ENCODE peak calls at places on chromosomes 3 and 15, in nine cellular contexts. J, L, O, C, Q, Y, B, D and N are unnamed samples.
A peak's percentile ranks its signal among the peaks of the same experiment; 100 is the strongest.

GRCh38 chr3:72145506-72146380 is 360.8 kb upstream of the PROK2 start:
- DNase-seq in J (no peak), L (no peak), O (peak; percentile 31), C (no peak), Q (no peak), Y (no peak), B (no peak), D (no peak), N (no peak)

GRCh38 chr15:81418891-81419290 is 44.9 kb upstream of the TMC3 start:
- DNase-seq in J (no peak), L (no peak), O (no peak), C (no peak), Q (no peak), Y (no peak), B (peak; percentile 3), D (no peak), N (no peak)

GRCh38 chr3:41327718-41328117 is 128.4 kb downstream of the CTNNB1 start:
- DNase-seq in J (no peak), L (no peak), O (no peak), C (no peak), Q (no peak), Y (no peak), B (no peak), D (no peak), N (no peak)

GRCh38 chr3:36892457-36893136 is 52.3 kb downstream of the TRANK1 start:
- DNase-seq in J (no peak), L (no peak), O (no peak), C (no peak), Q (no peak), Y (no peak), B (no peak), D (no peak), N (no peak)

GRCh38 chr3:157282261-157283191 is 122.6 kb upstream of the CCNL1 start:
- DNase-seq in J (peak; percentile 74), L (no peak), O (no peak), C (no peak), Q (no peak), Y (no peak), B (no peak), D (peak; percentile 32), N (no peak)

GRCh38 chr3:122416966-122417365 is 1.1 kb upstream of the WDR5B start:
- DNase-seq in J (no peak), L (no peak), O (peak; percentile 33), C (no peak), Q (no peak), Y (no peak), B (no peak), D (no peak), N (no peak)

GRCh38 chr3:9595877-9596276 is 42.3 kb upstream of the LHFPL4 start:
- DNase-seq in J (no peak), L (no peak), O (no peak), C (no peak), Q (no peak), Y (no peak), B (no peak), D (no peak), N (no peak)

GRCh38 chr15:80695911-80696651 is 971 bp downstream of the ABHD17C start:
- DNase-seq in J (no peak), L (peak; percentile 22), O (peak; percentile 48), C (peak; percentile 12), Q (no peak), Y (peak; percentile 31), B (peak; percentile 22), D (no peak), N (peak; percentile 6)

GRCh38 chr3:52196977-52197376 is 983 bp upstream of the ALAS1 start:
- DNase-seq in J (no peak), L (no peak), O (no peak), C (no peak), Q (no peak), Y (peak; percentile 53), B (no peak), D (no peak), N (peak; percentile 48)

GRCh38 chr15:98853161-98853560 is 154.4 kb downstream of the PGPEP1L start:
- DNase-seq in J (peak; percentile 85), L (peak; percentile 89), O (peak; percentile 80), C (peak; percentile 67), Q (peak; percentile 93), Y (peak; percentile 84), B (peak; percentile 81), D (peak; percentile 78), N (peak; percentile 89)

GRCh38 chr15:92733934-92734521 is 78.5 kb upstream of the FAM174B start:
- DNase-seq in J (no peak), L (no peak), O (peak; percentile 24), C (peak; percentile 6), Q (peak; percentile 45), Y (peak; percentile 44), B (no peak), D (no peak), N (no peak)

GRCh38 chr3:94522488-94522887 is 459.6 kb downstream of the NSUN3 start:
- DNase-seq in J (no peak), L (no peak), O (no peak), C (no peak), Q (no peak), Y (no peak), B (peak; percentile 60), D (no peak), N (no peak)

GRCh38 chr3:99716463-99716995 is 78.1 kb downstream of the COL8A1 start:
- DNase-seq in J (no peak), L (no peak), O (no peak), C (no peak), Q (no peak), Y (no peak), B (no peak), D (no peak), N (no peak)

DNA sequence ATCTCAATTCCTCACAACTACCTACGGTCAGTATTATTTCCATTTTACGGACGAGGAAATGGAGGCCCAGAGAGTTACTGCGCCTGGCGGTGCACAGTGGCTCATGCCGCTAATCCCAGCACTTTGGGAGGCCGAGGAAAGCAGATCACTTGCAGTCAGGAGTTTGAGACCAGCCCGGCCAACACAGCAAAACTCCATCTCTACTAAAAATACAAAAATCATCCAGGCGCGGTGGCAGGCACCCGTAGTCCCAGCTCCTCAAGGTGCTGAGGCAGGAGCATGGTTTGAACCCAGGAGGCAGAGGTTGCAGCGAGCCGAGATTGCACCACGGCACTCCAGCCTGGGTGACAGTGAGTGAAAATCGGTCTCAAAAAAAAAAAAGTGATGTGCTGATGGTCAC is 187.3 kb downstream of the XXYLT1 start:
- DNase-seq in J (no peak), L (no peak), O (no peak), C (no peak), Q (peak; percentile 10), Y (no peak), B (no peak), D (no peak), N (peak; percentile 1)
- H3K4me1 ChIP-seq in J (peaks cover 46% of the 10 kb centered on the region), L (peaks cover 42% of the 10 kb centered on the region), O (peaks cover 20% of the 10 kb centered on the region), C (no peaks in the 10 kb centered on the region), Q (no peaks in the 10 kb centered on the region), Y (no peaks in the 10 kb centered on the region), B (peaks cover 17% of the 10 kb centered on the region), D (no peaks in the 10 kb centered on the region), N (peaks cover 44% of the 10 kb centered on the region)

DNA sequence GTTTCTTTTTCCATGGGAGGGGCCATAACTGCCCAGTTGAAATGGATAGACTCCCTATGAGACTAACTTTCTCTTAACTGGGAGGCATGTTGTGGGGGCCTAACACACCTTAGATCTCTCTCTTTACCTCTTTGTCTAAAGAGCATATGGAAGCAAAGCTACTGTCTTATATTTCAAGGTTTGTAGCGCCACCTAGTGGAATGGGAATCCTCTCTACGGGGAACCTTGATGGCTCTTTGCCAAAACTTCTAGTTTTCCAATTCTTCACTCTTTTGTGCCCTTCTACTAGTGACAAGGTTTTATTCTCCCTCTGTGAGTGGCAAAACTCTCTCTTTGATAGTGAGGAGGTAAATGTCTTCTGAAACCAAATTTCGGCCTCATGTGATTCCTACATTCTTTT is 1030.4 kb upstream of the CADM2 start:
- DNase-seq in J (no peak), L (no peak), O (no peak), C (no peak), Q (no peak), Y (no peak), B (peak; percentile 33), D (no peak), N (no peak)
- H3K4me1 ChIP-seq in J (no peaks in the 10 kb centered on the region), L (no peaks in the 10 kb centered on the region), O (no peaks in the 10 kb centered on the region), C (no peaks in the 10 kb centered on the region), Q (no peaks in the 10 kb centered on the region), Y (no peaks in the 10 kb centered on the region), B (no peaks in the 10 kb centered on the region), D (no peaks in the 10 kb centered on the region), N (no peaks in the 10 kb centered on the region)

GRCh38 chr15:75698399-75698747 is 14.3 kb downstream of the CSPG4 start:
- DNase-seq in J (no peak), L (no peak), O (no peak), C (no peak), Q (no peak), Y (no peak), B (no peak), D (no peak), N (no peak)

GRCh38 chr15:75696854-75697259 is 15.8 kb downstream of the CSPG4 start:
- DNase-seq in J (no peak), L (no peak), O (no peak), C (no peak), Q (no peak), Y (no peak), B (no peak), D (no peak), N (no peak)

GRCh38 chr15:75695634-75696302 is 16.9 kb downstream of the CSPG4 start:
- DNase-seq in J (no peak), L (no peak), O (no peak), C (no peak), Q (no peak), Y (no peak), B (no peak), D (no peak), N (no peak)

GRCh38 chr15:75696303-75696657 is 16.4 kb downstream of the CSPG4 start:
- DNase-seq in J (no peak), L (no peak), O (no peak), C (no peak), Q (no peak), Y (no peak), B (no peak), D (peak; percentile 67), N (no peak)

GRCh38 chr15:75697523-75698398 is 14.9 kb downstream of the CSPG4 start:
- DNase-seq in J (no peak), L (no peak), O (no peak), C (no peak), Q (no peak), Y (no peak), B (no peak), D (no peak), N (no peak)
- H3K4me1 ChIP-seq in J (peaks cover 94% of the 10 kb centered on the region), L (peaks cover 74% of the 10 kb centered on the region), O (peaks cover 16% of the 10 kb centered on the region), C (peaks cover 9% of the 10 kb centered on the region), Q (peaks cover 3% of the 10 kb centered on the region), Y (peaks cover 20% of the 10 kb centered on the region), B (peaks cover 19% of the 10 kb centered on the region), D (peaks cover 87% of the 10 kb centered on the region), N (peaks cover 90% of the 10 kb centered on the region)

GRCh38 chr3:63966007-63966406 is 53.8 kb upstream of the SCAANT1 start:
- DNase-seq in J (no peak), L (no peak), O (no peak), C (no peak), Q (no peak), Y (no peak), B (no peak), D (no peak), N (no peak)
- H3K4me1 ChIP-seq in J (peaks cover 43% of the 10 kb centered on the region), L (peaks cover 57% of the 10 kb centered on the region), O (peaks cover 79% of the 10 kb centered on the region), C (peaks cover 51% of the 10 kb centered on the region), Q (peaks cover 19% of the 10 kb centered on the region), Y (peaks cover 9% of the 10 kb centered on the region), B (peaks cover 43% of the 10 kb centered on the region), D (peaks cover 40% of the 10 kb centered on the region), N (peaks cover 71% of the 10 kb centered on the region)